ENCODE peak calls at places on chromosomes 16 and 17, in four cellular contexts. W, Q, V and N are unnamed samples. For H3K4me1, the result is how much of the 10 kb centered on the place peaks cover.

GRCh38 chr16:89545044-89545830 is 15.2 kb upstream of the RPL13 start:
- DNase-seq in W (no peak), Q (no peak), V (no peak), N (no peak)

GRCh38 chr16:81470796-81471636 is 26.4 kb downstream of the CMIP start:
- DNase-seq in W (no peak), Q (no peak), V (no peak), N (no peak)

GRCh38 chr17:76404976-76405563 is 20.7 kb downstream of the SPHK1 start:
- DNase-seq in W (no peak), Q (no peak), V (peak), N (no peak)

GRCh38 chr17:62716834-62717588 is 89.5 kb downstream of the MRC2 start:
- DNase-seq in W (no peak), Q (no peak), V (no peak), N (no peak)

GRCh38 chr17:77451894-77452852 is 311.4 kb downstream of the SEC14L1 start:
- DNase-seq in W (peak), Q (no peak), V (peak), N (peak)

GRCh38 chr17:58312021-58312630 is 16.5 kb downstream of the TSPOAP1 start:
- DNase-seq in W (no peak), Q (no peak), V (no peak), N (no peak)

GRCh38 chr17:73292031-73292531 is 19.7 kb downstream of the CDC42EP4 start:
- DNase-seq in W (peak), Q (peak), V (peak), N (no peak)

GRCh38 chr17:75980188-75981018 is 1.4 kb downstream of the TEN1 start:
- DNase-seq in W (no peak), Q (no peak), V (no peak), N (no peak)

GRCh38 chr17:5418858-5419355 is 555 bp downstream of the NUP88 start:
- DNase-seq in W (peak), Q (peak), V (peak), N (peak)

DNA sequence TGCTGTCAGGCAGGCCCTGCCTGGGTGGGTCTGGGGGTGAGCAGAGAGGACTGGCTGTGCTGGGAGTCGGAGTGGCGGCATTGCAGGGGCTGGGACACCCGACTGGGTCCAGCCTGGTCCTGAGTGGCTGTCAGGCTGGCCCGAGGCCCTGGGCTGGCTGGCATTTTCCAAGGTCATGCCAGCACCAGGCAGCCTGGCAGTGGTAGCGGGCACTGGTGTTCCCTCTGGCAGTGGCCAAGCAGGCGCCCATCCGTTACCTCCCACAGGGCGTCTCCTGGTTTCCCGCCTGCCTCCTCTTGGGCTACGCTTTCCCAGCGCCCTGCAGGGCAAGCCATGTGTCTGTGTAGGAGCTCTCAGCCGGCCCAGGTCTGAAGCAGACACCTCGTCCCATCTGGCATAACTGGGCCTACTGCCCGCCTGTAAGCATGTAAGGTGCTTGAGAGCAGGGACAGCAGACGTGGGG is 5.7 kb upstream of the PKMYT1 start:
- DNase-seq in W (no peak), Q (no peak), V (peak), N (no peak)
- H3K27ac ChIP-seq in W (no peak), Q (no peak), V (peak), N (no peak)

GRCh38 chr16:73037845-73038570 is 9.9 kb downstream of the ZFHX3 start:
- DNase-seq in W (no peak), Q (no peak), V (no peak), N (no peak)

GRCh38 chr16:73033271-73033998 is 14.5 kb downstream of the ZFHX3 start:
- DNase-seq in W (no peak), Q (no peak), V (no peak), N (no peak)

GRCh38 chr16:73037331-73037745 is 10.6 kb downstream of the ZFHX3 start:
- DNase-seq in W (no peak), Q (no peak), V (peak), N (no peak)

GRCh38 chr16:73034374-73034773 is 13.6 kb downstream of the ZFHX3 start:
- DNase-seq in W (no peak), Q (no peak), V (no peak), N (no peak)

GRCh38 chr16:73036074-73036826 is 11.7 kb downstream of the ZFHX3 start:
- DNase-seq in W (no peak), Q (no peak), V (no peak), N (no peak)
- H3K4me1 ChIP-seq in W (half or more), Q (half or more), V (half or more), N (under half)

GRCh38 chr16:71367243-71367976 is 8.9 kb downstream of the CALB2 start:
- DNase-seq in W (peak), Q (peak), V (peak), N (peak)
- TF ChIP-seq CTCF in W (peak), Q (peak), V (peak), N (peak)

GRCh38 chr16:65788434-65789147 is 577.9 kb upstream of the CDH5 start:
- DNase-seq in W (no peak), Q (no peak), V (no peak), N (no peak)

GRCh38 chr16:65786916-65787315 is 579.6 kb upstream of the CDH5 start:
- DNase-seq in W (no peak), Q (no peak), V (no peak), N (no peak)

GRCh38 chr16:65790768-65791167 is 575.7 kb upstream of the CDH5 start:
- DNase-seq in W (no peak), Q (no peak), V (no peak), N (no peak)

GRCh38 chr16:65789148-65789545 is 577.3 kb upstream of the CDH5 start:
- DNase-seq in W (no peak), Q (no peak), V (no peak), N (no peak)

GRCh38 chr16:65789546-65789945 is 576.9 kb upstream of the CDH5 start:
- DNase-seq in W (no peak), Q (no peak), V (no peak), N (no peak)
- H3K27ac ChIP-seq in W (no peak), Q (no peak), V (no peak), N (no peak)

DNA sequence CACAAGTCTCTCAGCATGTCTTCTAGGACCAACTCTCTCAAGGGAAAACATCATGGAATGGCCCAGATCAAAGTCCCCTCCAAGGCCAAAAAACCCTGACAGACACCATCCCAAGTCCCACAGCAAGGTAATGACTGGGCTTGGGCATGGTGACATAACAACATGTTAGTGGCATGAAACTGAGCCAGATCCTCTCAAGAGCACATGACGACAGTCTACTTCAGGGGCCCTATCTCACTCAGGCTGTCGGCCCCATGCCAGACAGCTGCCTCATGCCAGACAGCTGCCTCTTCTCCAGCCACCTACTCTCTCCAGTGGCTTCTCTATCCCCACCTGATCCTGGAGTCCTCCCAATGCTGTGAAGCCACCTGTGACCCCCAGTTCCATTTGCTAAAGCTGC is 18.4 kb downstream of the HSD11B2 start:
- DNase-seq in W (no peak), Q (no peak), V (no peak), N (no peak)
- H3K4me1 ChIP-seq in W (under half), Q (under half), V (half or more), N (under half)

GRCh38 chr16:16000685-16001084 is 51.3 kb downstream of the ABCC1 start:
- DNase-seq in W (no peak), Q (no peak), V (no peak), N (no peak)

GRCh38 chr16:15993128-15993527 is 43.7 kb downstream of the ABCC1 start:
- DNase-seq in W (no peak), Q (no peak), V (no peak), N (no peak)

GRCh38 chr16:15993541-15993940 is 44.1 kb downstream of the ABCC1 start:
- DNase-seq in W (no peak), Q (no peak), V (no peak), N (no peak)

GRCh38 chr16:15993946-15994665 is 44.7 kb downstream of the ABCC1 start:
- DNase-seq in W (peak), Q (no peak), V (no peak), N (no peak)

DNA sequence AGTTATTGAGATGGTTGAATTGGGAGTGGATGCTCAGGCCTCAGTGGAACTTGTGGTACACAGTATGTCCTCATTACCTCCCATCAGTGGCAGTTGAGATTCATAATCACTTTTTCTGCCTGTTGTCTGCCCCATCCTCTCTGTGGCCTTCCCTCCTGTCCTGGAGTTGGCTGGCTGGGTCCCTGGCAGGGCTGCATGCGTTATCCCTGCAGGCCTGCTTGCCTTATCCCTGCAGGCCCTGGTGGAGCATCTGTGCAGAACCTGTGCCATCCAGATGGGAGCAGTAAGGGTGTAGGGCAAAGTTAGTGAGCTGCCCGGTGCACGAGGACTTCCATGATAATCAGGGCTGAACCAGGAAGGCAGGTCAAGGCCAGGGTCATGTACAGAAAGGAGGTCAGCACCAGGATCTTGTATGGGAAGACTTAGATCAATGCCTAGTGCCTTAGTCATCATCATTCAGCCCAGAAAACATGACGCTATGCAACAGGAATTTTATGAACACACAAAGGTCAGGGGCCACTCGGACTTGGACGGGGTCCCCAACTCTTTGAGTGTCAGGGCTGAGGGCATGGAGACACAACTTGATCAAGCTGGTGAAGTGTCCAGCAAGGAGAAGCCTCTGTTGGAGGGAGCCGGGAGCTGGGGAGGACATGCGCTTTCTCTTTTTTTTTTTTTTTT is 47.2 kb downstream of the ABCC1 start:
- DNase-seq in W (peak), Q (peak), V (peak), N (no peak)
- TF ChIP-seq CTCF in W (no peak), Q (no peak), V (no peak), N (no peak)

GRCh38 chr17:67492251-67492740 is 115.2 kb downstream of the PITPNC1 start:
- DNase-seq in W (no peak), Q (no peak), V (no peak), N (no peak)

GRCh38 chr17:67491009-67491677 is 114.1 kb downstream of the PITPNC1 start:
- DNase-seq in W (peak), Q (peak), V (peak), N (no peak)

GRCh38 chr17:67490471-67490870 is 113.4 kb downstream of the PITPNC1 start:
- DNase-seq in W (no peak), Q (no peak), V (no peak), N (no peak)

GRCh38 chr17:67492824-67493490 is 115.9 kb downstream of the PITPNC1 start:
- DNase-seq in W (no peak), Q (no peak), V (no peak), N (no peak)

DNA sequence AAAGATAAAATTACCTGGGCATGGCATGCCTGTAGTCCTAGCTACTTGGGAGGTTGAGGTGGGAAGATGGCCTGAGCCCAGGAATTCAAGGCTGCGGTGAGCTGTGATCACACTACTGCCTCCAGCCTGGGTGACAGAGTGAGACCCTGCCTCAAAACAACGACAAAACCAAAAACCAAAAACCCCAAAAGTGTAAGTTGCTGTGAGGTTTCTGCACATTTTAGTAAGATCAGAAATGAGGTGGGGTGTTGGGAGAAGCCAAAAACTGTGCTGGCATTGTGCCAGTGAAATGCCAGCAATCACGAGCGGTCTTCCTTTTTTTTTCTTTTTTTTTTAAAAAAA is 114.6 kb downstream of the PITPNC1 start:
- DNase-seq in W (no peak), Q (no peak), V (peak), N (no peak)
- H3K27ac ChIP-seq in W (no peak), Q (peak), V (peak), N (no peak)

DNA sequence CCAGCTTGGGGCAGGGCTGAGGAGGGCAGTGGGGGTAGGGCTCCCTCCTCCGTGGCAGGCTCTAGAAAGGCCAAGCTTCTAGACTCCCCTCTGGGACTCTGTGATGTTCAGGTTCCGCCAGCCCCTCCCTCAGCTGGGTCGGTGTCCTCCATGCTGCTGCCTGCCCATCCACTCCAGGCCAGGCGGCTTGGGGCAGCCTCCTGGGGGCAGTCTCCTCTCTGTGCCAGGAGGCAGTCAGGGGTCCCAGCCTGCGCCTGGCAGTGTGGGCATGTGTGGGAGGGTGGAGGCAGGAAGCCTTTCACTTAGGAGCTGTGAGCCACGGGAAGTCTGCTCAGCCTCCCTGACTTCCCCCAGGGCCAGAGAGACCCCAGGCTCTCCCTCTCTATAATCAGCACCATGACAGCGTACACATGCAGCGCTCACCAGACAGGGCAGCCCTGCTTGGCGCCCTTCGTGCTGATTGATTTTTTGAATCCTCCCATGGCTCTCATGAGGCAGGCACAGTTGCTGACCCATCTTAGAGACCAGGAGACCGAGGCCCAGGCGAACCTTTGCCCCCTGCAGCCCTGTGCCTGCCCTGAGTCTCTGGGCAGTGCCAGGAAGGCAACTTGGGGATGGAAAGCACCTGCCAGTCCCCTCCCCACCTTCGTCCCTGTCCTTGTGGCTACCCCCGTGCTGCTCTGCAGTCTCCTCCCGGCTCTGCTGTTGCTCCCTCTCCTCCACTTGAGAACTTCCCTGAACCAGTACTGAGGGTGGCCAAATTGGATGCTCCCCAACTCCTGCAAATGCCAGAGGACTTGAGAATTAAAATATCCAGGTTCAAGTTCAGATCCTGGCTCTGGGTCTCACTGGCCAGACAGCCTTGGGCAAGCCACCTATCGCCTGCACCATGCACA is 234.7 kb upstream of the GSE1 start:
- DNase-seq in W (no peak), Q (no peak), V (no peak), N (no peak)
- H3K4me1 ChIP-seq in W (under half), Q (under half), V (under half), N (under half)